ENCODE peak calls at places on chromosomes 1 and 21, in eight cellular contexts. K is neural crest cell; E is activated CD8-positive, alpha-beta memory T cell treated with anti-CD3 and anti-CD28 coated beads, Interleukin-2, amount 50 U/mL, for 48 hours; Q is GM06990; H is thoracic aorta; N is H4; V is posterior vena cava; D is Daoy. U is an unnamed sample.

GRCh38 chr1:181073638-181074037 is 14.9 kb upstream of the IER5 start:
- DNase-seq in K (no peak), V (no peak), D (no peak), N (no peak), H (no peak), E (no peak), Q (no peak), U (no peak)

GRCh38 chr1:109650609-109651008 is 5.3 kb upstream of the GSTM4 start:
- DNase-seq in K (no peak), E (no peak), D (no peak), Q (no peak), N (no peak), V (no peak), H (no peak), U (no peak)

GRCh38 chr21:46029201-46029924 is 47.8 kb downstream of the COL6A1 start:
- DNase-seq in V (no peak), D (no peak), H (no peak), Q (no peak), K (no peak), E (no peak), N (no peak), U (no peak)

GRCh38 chr21:32604484-32604883 is 7.7 kb downstream of the CFAP298 start:
- DNase-seq in H (no peak), E (no peak), D (no peak), N (no peak), K (no peak), V (no peak), Q (no peak), U (no peak)

GRCh38 chr1:175410560-175410959 is 218.0 kb upstream of the KIAA0040 start:
- DNase-seq in D (peak), N (peak), K (no peak), H (no peak), V (no peak), E (no peak), Q (no peak), U (no peak)

GRCh38 chr1:26541816-26542711 is 12.5 kb downstream of the RPS6KA1 start:
- DNase-seq in N (no peak), V (peak), K (peak), H (peak), D (peak), Q (peak), E (peak), U (peak)

GRCh38 chr21:19695796-19696195 is 1292.2 kb upstream of the TMPRSS15 start:
- DNase-seq in Q (no peak), H (no peak), N (no peak), D (no peak), E (no peak), V (no peak), K (no peak), U (no peak)

GRCh38 chr21:42694751-42695150 is 41.3 kb downstream of the PDE9A start:
- DNase-seq in D (no peak), K (no peak), Q (no peak), H (no peak), N (no peak), V (no peak), E (no peak), U (no peak)

GRCh38 chr1:115129071-115129640 is 39.9 kb upstream of the TSPAN2 start:
- DNase-seq in D (no peak), V (no peak), H (no peak), E (no peak), K (no peak), Q (no peak), N (no peak), U (no peak)

GRCh38 chr21:27693376-27693775 is 726.5 kb upstream of the ADAMTS5 start:
- DNase-seq in Q (no peak), H (no peak), D (peak), V (no peak), N (peak), E (no peak), K (no peak), U (peak)

GRCh38 chr1:240189386-240189989 is 97.8 kb downstream of the FMN2 start:
- DNase-seq in E (no peak), D (peak), N (no peak), H (no peak), K (peak), Q (peak), V (no peak), U (no peak)

GRCh38 chr1:77658271-77658670 is 24.2 kb downstream of the ZZZ3 start:
- DNase-seq in H (no peak), E (no peak), Q (no peak), V (no peak), D (no peak), N (no peak), K (no peak), U (no peak)

GRCh38 chr1:15272009-15272781 is 25.2 kb downstream of the FHAD1 start:
- DNase-seq in N (peak), V (no peak), D (peak), H (peak), K (peak), Q (no peak), E (peak), U (peak)

GRCh38 chr21:31426235-31426797 is 82.3 kb upstream of the TIAM1 start:
- DNase-seq in N (no peak), D (no peak), V (no peak), H (no peak), E (no peak), Q (no peak), K (no peak), U (no peak)

GRCh38 chr1:12518956-12519707 is 98.9 kb downstream of the DHRS3 start:
- DNase-seq in Q (no peak), V (peak), N (no peak), K (no peak), E (peak), H (no peak), D (peak), U (no peak)

GRCh38 chr1:184965889-184966860 is 8.1 kb downstream of the NIBAN1 start:
- DNase-seq in H (no peak), E (no peak), V (no peak), Q (no peak), N (no peak), D (no peak), K (no peak), U (no peak)

GRCh38 chr1:12182410-12182946 is 15.7 kb downstream of the TNFRSF1B start:
- DNase-seq in V (no peak), N (no peak), D (no peak), K (no peak), H (no peak), Q (no peak), E (no peak), U (no peak)

GRCh38 chr1:41661428-41662060 is 177.1 kb upstream of the EDN2 start:
- DNase-seq in H (no peak), D (peak), N (no peak), E (peak), K (no peak), V (peak), Q (peak), U (no peak)

GRCh38 chr1:64963466-64963865 is 2.9 kb downstream of the JAK1 start:
- DNase-seq in D (no peak), K (no peak), H (no peak), V (no peak), Q (no peak), N (no peak), E (no peak), U (no peak)

GRCh38 chr1:212665241-212666115 is 34.2 kb downstream of the BATF3 start:
- DNase-seq in D (peak), K (peak), Q (peak), E (peak), V (peak), H (no peak), N (peak), U (peak)

GRCh38 chr1:22600071-22600816 is 36.2 kb upstream of the C1QA start:
- DNase-seq in N (no peak), H (no peak), E (no peak), K (no peak), Q (no peak), V (no peak), D (peak), U (no peak)

GRCh38 chr1:195530961-195531360 is 1077.3 kb downstream of the KCNT2 start:
- DNase-seq in N (no peak), H (no peak), K (no peak), V (no peak), E (no peak), Q (no peak), D (peak), U (no peak)

GRCh38 chr1:62311473-62311943 is 7.7 kb downstream of the KANK4 start:
- DNase-seq in Q (no peak), K (no peak), V (peak), D (peak), E (no peak), N (peak), H (no peak), U (no peak)

GRCh38 chr21:45590726-45591618 is 48.7 kb upstream of the SLC19A1 start:
- DNase-seq in K (no peak), N (no peak), H (no peak), Q (peak), V (peak), D (no peak), E (peak), U (no peak)

GRCh38 chr1:212655668-212656440 is 43.8 kb downstream of the BATF3 start:
- DNase-seq in E (no peak), H (no peak), V (no peak), D (peak), Q (no peak), K (no peak), N (no peak), U (no peak)

GRCh38 chr1:34060901-34061415 is 104.1 kb downstream of the CSMD2 start:
- DNase-seq in E (no peak), Q (no peak), H (no peak), V (no peak), D (no peak), K (no peak), N (no peak), U (peak)

GRCh38 chr1:53454019-53454418 is 5.2 kb upstream of the DMRTB1 start:
- DNase-seq in Q (no peak), N (no peak), K (no peak), D (no peak), H (no peak), V (no peak), E (no peak), U (no peak)